ENCODE peak calls at places on chromosome 5, in six cellular contexts. One of them, this sample, is unnamed. For H3K4me1 and H3K9me3, the result is how much of the 10 kb centered on the place peaks cover.

GRCh38 chr5:150298701-150299451 is 3.8 kb downstream of the ARSI start:
- DNase-seq in adrenal gland: no peak
- DNase-seq in Peyer's patch: no peak
- DNase-seq in astrocyte: peak
- DNase-seq in stomach: no peak
- DNase-seq in Karpas-422: no peak
- DNase-seq in this sample: no peak

GRCh38 chr5:3142261-3143027 is 391.0 kb upstream of the IRX2 start:
- DNase-seq in adrenal gland: no peak
- DNase-seq in Peyer's patch: no peak
- DNase-seq in Karpas-422: no peak
- DNase-seq in astrocyte: no peak
- DNase-seq in stomach: no peak
- DNase-seq in this sample: no peak

GRCh38 chr5:55900776-55901175 is 49.6 kb downstream of the IL31RA start:
- DNase-seq in adrenal gland: no peak
- DNase-seq in Karpas-422: no peak
- DNase-seq in astrocyte: no peak
- DNase-seq in stomach: no peak
- DNase-seq in Peyer's patch: no peak
- DNase-seq in this sample: no peak

GRCh38 chr5:170361600-170361999 is 27.6 kb downstream of the KCNMB1 start:
- DNase-seq in adrenal gland: no peak
- DNase-seq in Karpas-422: no peak
- DNase-seq in astrocyte: no peak
- DNase-seq in stomach: no peak
- DNase-seq in Peyer's patch: no peak
- DNase-seq in this sample: no peak

GRCh38 chr5:3365501-3366215 is 230.0 kb upstream of the IRX1 start:
- DNase-seq in astrocyte: no peak
- DNase-seq in adrenal gland: peak
- DNase-seq in Karpas-422: no peak
- DNase-seq in Peyer's patch: no peak
- DNase-seq in stomach: no peak
- DNase-seq in this sample: no peak

GRCh38 chr5:146165469-146165868 is 17.0 kb downstream of the LARS1 start:
- DNase-seq in astrocyte: no peak
- DNase-seq in Peyer's patch: no peak
- DNase-seq in adrenal gland: no peak
- DNase-seq in Karpas-422: no peak
- DNase-seq in stomach: no peak
- DNase-seq in this sample: no peak

GRCh38 chr5:177086918-177087706 is 397 bp downstream of the FGFR4 start:
- DNase-seq in adrenal gland: no peak
- DNase-seq in Karpas-422: peak
- DNase-seq in Peyer's patch: peak
- DNase-seq in stomach: peak
- DNase-seq in astrocyte: no peak
- DNase-seq in this sample: peak

GRCh38 chr5:90231688-90232087 is 177.9 kb downstream of the CETN3 start:
- DNase-seq in adrenal gland: no peak
- DNase-seq in Peyer's patch: no peak
- DNase-seq in Karpas-422: no peak
- DNase-seq in stomach: no peak
- DNase-seq in astrocyte: no peak
- DNase-seq in this sample: no peak

GRCh38 chr5:39167141-39167972 is 52.0 kb downstream of the FYB1 start:
- DNase-seq in astrocyte: no peak
- DNase-seq in adrenal gland: no peak
- DNase-seq in Peyer's patch: no peak
- DNase-seq in Karpas-422: no peak
- DNase-seq in stomach: no peak
- DNase-seq in this sample: no peak

GRCh38 chr5:87300744-87301143 is 33.1 kb downstream of the RASA1 start:
- DNase-seq in adrenal gland: peak
- DNase-seq in Karpas-422: no peak
- DNase-seq in Peyer's patch: no peak
- DNase-seq in astrocyte: peak
- DNase-seq in stomach: no peak
- DNase-seq in this sample: peak

GRCh38 chr5:61052870-61053269 is 107.9 kb downstream of the NDUFAF2 start:
- DNase-seq in stomach: no peak
- DNase-seq in astrocyte: peak
- DNase-seq in Karpas-422: no peak
- DNase-seq in adrenal gland: no peak
- DNase-seq in Peyer's patch: no peak
- DNase-seq in this sample: peak

GRCh38 chr5:147461915-147462314 is 48.0 kb downstream of the DPYSL3 start:
- DNase-seq in adrenal gland: no peak
- DNase-seq in Peyer's patch: no peak
- DNase-seq in Karpas-422: no peak
- DNase-seq in stomach: no peak
- DNase-seq in astrocyte: peak
- DNase-seq in this sample: no peak

GRCh38 chr5:97726106-97726505 is 543.1 kb upstream of the RIOK2 start:
- DNase-seq in Karpas-422: no peak
- DNase-seq in stomach: no peak
- DNase-seq in Peyer's patch: no peak
- DNase-seq in astrocyte: no peak
- DNase-seq in adrenal gland: no peak
- DNase-seq in this sample: no peak

DNA sequence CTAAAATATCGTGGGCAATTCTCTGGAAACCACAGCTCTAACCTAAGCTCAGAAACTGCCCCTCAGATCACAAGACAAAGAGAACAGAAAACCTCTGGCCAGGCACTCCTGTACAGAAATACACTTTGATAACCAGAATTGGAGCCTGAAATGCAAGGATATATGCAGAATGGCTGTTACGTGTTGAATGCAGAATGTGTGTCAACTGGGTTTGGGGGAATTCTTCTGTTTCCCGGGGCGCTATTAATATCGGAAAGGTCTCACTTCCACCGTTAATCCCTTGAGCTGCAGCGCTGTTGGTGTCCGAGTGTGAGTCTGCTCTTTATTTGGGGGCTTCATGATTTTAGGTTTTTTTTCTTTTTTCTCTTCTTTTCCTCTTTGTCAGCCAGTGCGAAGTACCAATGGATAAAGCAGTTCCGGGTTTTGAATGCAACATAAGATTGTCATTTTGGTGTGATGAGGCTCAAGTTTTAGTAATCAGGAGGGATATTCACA is 1.2 kb downstream of the PIK3R1 start:
- DNase-seq in stomach: no peak
- DNase-seq in astrocyte: peak
- DNase-seq in Karpas-422: peak
- DNase-seq in adrenal gland: no peak
- DNase-seq in Peyer's patch: no peak
- DNase-seq in this sample: peak
- H3K27ac ChIP-seq in stomach: peak
- H3K27ac ChIP-seq in astrocyte: peak
- H3K27ac ChIP-seq in Karpas-422: peak
- H3K27ac ChIP-seq in adrenal gland: peak
- H3K27ac ChIP-seq in Peyer's patch: peak
- H3K27ac ChIP-seq in this sample: peak

GRCh38 chr5:142109356-142110045 is 922 bp downstream of the NDFIP1 start:
- DNase-seq in Karpas-422: peak
- DNase-seq in stomach: no peak
- DNase-seq in astrocyte: no peak
- DNase-seq in Peyer's patch: no peak
- DNase-seq in adrenal gland: peak
- DNase-seq in this sample: peak
- H3K4me1 ChIP-seq in Karpas-422: under half
- H3K4me1 ChIP-seq in stomach: under half
- H3K4me1 ChIP-seq in astrocyte: under half
- H3K4me1 ChIP-seq in Peyer's patch: under half
- H3K4me1 ChIP-seq in adrenal gland: under half
- H3K4me1 ChIP-seq in this sample: under half

GRCh38 chr5:134570886-134571285 is 45.4 kb downstream of the JADE2 start:
- DNase-seq in stomach: no peak
- DNase-seq in adrenal gland: peak
- DNase-seq in Karpas-422: no peak
- DNase-seq in astrocyte: no peak
- DNase-seq in Peyer's patch: no peak
- DNase-seq in this sample: no peak

GRCh38 chr5:134574521-134574920 is 49.1 kb downstream of the JADE2 start:
- DNase-seq in Karpas-422: no peak
- DNase-seq in astrocyte: no peak
- DNase-seq in stomach: no peak
- DNase-seq in adrenal gland: no peak
- DNase-seq in Peyer's patch: no peak
- DNase-seq in this sample: no peak

GRCh38 chr5:134570365-134570758 is 44.9 kb downstream of the JADE2 start:
- DNase-seq in Peyer's patch: no peak
- DNase-seq in adrenal gland: no peak
- DNase-seq in astrocyte: no peak
- DNase-seq in Karpas-422: no peak
- DNase-seq in stomach: no peak
- DNase-seq in this sample: no peak

GRCh38 chr5:134571703-134572405 is 46.4 kb downstream of the JADE2 start:
- DNase-seq in stomach: no peak
- DNase-seq in adrenal gland: no peak
- DNase-seq in Peyer's patch: no peak
- DNase-seq in astrocyte: no peak
- DNase-seq in Karpas-422: no peak
- DNase-seq in this sample: no peak

DNA sequence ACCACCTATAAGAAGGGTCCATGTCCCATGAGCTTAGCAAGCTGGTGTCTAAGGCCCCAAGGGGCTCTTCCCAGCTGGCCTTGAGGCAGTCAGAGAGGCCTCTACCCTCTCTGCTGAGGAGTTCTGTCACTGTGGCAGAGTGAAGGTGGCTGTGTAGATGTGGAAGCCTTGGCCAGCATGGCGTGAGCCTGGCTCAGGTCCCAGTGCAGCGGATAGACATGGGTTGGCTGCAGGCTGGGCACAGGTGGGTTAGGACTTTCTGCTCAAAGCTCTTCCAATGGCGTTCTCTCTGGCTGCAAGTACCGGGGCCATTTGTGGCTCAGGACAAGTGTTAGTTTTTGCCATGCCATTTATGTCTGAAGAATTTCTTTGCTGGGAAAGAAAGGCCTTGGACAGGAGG is 47.3 kb downstream of the JADE2 start:
- DNase-seq in stomach: no peak
- DNase-seq in Peyer's patch: no peak
- DNase-seq in Karpas-422: no peak
- DNase-seq in astrocyte: no peak
- DNase-seq in adrenal gland: no peak
- DNase-seq in this sample: no peak
- H3K9me3 ChIP-seq in stomach: under half
- H3K9me3 ChIP-seq in Peyer's patch: under half
- H3K9me3 ChIP-seq in Karpas-422: under half
- H3K9me3 ChIP-seq in astrocyte: under half
- H3K9me3 ChIP-seq in adrenal gland: under half
- H3K9me3 ChIP-seq in this sample: under half

DNA sequence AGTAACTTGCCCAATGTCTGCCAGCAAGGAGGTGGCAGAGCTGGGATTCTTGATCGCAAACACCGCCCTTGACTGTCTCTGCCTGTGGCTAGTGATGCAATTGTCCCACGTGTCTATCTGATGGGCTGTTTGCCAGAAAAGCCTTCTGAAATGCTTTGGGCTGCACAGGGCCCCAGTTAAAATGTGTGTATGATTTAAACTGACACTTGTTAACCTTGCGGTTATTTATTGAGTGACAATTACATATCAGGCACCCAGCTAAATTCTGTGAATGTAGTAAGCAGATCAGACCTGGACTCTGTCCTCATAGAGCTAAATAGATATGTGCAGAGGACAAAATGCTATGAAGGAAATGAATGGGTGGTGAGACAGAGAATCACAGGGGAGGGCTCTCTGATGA is 11.6 kb upstream of the IL12B start:
- DNase-seq in stomach: no peak
- DNase-seq in Peyer's patch: peak
- DNase-seq in astrocyte: peak
- DNase-seq in Karpas-422: no peak
- DNase-seq in adrenal gland: peak
- DNase-seq in this sample: peak
- H3K27ac ChIP-seq in stomach: no peak
- H3K27ac ChIP-seq in Peyer's patch: no peak
- H3K27ac ChIP-seq in astrocyte: no peak
- H3K27ac ChIP-seq in Karpas-422: no peak
- H3K27ac ChIP-seq in adrenal gland: no peak
- H3K27ac ChIP-seq in this sample: no peak

DNA sequence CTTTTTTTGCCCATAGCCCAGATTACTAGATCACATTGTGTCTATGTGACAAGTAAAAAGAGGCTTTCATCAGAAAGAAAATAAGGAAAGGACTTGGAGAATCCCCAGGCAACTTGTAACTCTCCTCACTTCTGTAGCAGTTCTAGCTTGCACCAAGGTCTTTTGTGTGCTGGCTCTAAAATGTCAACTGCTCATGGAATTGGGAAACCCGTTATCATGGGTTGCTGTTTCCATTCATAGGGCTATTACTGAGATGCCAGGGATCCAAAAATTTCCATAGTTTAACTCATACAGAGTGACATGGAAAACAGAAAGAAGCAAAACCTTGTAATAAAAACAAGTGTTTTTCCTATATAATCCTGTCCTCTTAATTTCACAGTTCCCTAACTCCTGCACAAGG is 123.9 kb upstream of the FBXL7 start:
- DNase-seq in Karpas-422: no peak
- DNase-seq in Peyer's patch: no peak
- DNase-seq in adrenal gland: no peak
- DNase-seq in stomach: no peak
- DNase-seq in astrocyte: no peak
- DNase-seq in this sample: no peak
- H3K4me1 ChIP-seq in Karpas-422: under half
- H3K4me1 ChIP-seq in Peyer's patch: under half
- H3K4me1 ChIP-seq in adrenal gland: under half
- H3K4me1 ChIP-seq in stomach: under half
- H3K4me1 ChIP-seq in astrocyte: under half
- H3K4me1 ChIP-seq in this sample: under half

GRCh38 chr5:159385529-159385928 is 55.2 kb upstream of the IL12B start:
- DNase-seq in astrocyte: no peak
- DNase-seq in adrenal gland: no peak
- DNase-seq in Karpas-422: no peak
- DNase-seq in stomach: no peak
- DNase-seq in Peyer's patch: no peak
- DNase-seq in this sample: no peak
- H3K9me3 ChIP-seq in astrocyte: under half
- H3K9me3 ChIP-seq in adrenal gland: under half
- H3K9me3 ChIP-seq in Karpas-422: under half
- H3K9me3 ChIP-seq in stomach: under half
- H3K9me3 ChIP-seq in Peyer's patch: under half
- H3K9me3 ChIP-seq in this sample: under half

GRCh38 chr5:83142526-83142925 is 65.2 kb downstream of the XRCC4 start:
- DNase-seq in Peyer's patch: no peak
- DNase-seq in stomach: no peak
- DNase-seq in adrenal gland: no peak
- DNase-seq in Karpas-422: no peak
- DNase-seq in astrocyte: no peak
- DNase-seq in this sample: no peak

GRCh38 chr5:83147593-83147992 is 70.2 kb downstream of the XRCC4 start:
- DNase-seq in adrenal gland: no peak
- DNase-seq in astrocyte: no peak
- DNase-seq in Karpas-422: no peak
- DNase-seq in Peyer's patch: no peak
- DNase-seq in stomach: no peak
- DNase-seq in this sample: no peak

GRCh38 chr5:83146441-83146840 is 69.1 kb downstream of the XRCC4 start:
- DNase-seq in stomach: no peak
- DNase-seq in adrenal gland: no peak
- DNase-seq in Karpas-422: no peak
- DNase-seq in astrocyte: no peak
- DNase-seq in Peyer's patch: no peak
- DNase-seq in this sample: no peak

GRCh38 chr5:83145882-83146331 is 68.6 kb downstream of the XRCC4 start:
- DNase-seq in Peyer's patch: no peak
- DNase-seq in Karpas-422: no peak
- DNase-seq in adrenal gland: no peak
- DNase-seq in stomach: no peak
- DNase-seq in astrocyte: no peak
- DNase-seq in this sample: no peak

GRCh38 chr5:83145241-83145640 is 67.9 kb downstream of the XRCC4 start:
- DNase-seq in stomach: no peak
- DNase-seq in adrenal gland: no peak
- DNase-seq in Peyer's patch: no peak
- DNase-seq in astrocyte: peak
- DNase-seq in Karpas-422: no peak
- DNase-seq in this sample: no peak
- H3K27ac ChIP-seq in stomach: no peak
- H3K27ac ChIP-seq in adrenal gland: no peak
- H3K27ac ChIP-seq in Peyer's patch: no peak
- H3K27ac ChIP-seq in astrocyte: no peak
- H3K27ac ChIP-seq in Karpas-422: no peak
- H3K27ac ChIP-seq in this sample: no peak